ENCODE peak calls at places on chromosomes 11 and 22, in seven cellular contexts. One of them, this sample, is unnamed.

GRCh38 chr22:31019276-31019930 is 50.3 kb downstream of the TUG1 start:
- DNase-seq in neural crest cell: no peak
- DNase-seq in activated CD4-positive, alpha-beta T cell treated with anti-CD3 and anti-CD28 coated beads for 24 hours: no peak
- DNase-seq in SHP77 treated with DMSO at 0.1 percent for 48 hours: no peak
- DNase-seq in AG04450: no peak
- DNase-seq in foreskin melanocyte: no peak
- DNase-seq in substantia nigra: no peak
- DNase-seq in this sample: no peak

GRCh38 chr22:41382098-41382578 is 396 bp downstream of the TEF start:
- DNase-seq in activated CD4-positive, alpha-beta T cell treated with anti-CD3 and anti-CD28 coated beads for 24 hours: peak
- DNase-seq in substantia nigra: no peak
- DNase-seq in foreskin melanocyte: peak
- DNase-seq in AG04450: no peak
- DNase-seq in neural crest cell: peak
- DNase-seq in SHP77 treated with DMSO at 0.1 percent for 48 hours: no peak
- DNase-seq in this sample: no peak

GRCh38 chr11:47593492-47593933 is 698 bp downstream of the C1QTNF4 start:
- DNase-seq in substantia nigra: no peak
- DNase-seq in foreskin melanocyte: no peak
- DNase-seq in neural crest cell: no peak
- DNase-seq in AG04450: no peak
- DNase-seq in activated CD4-positive, alpha-beta T cell treated with anti-CD3 and anti-CD28 coated beads for 24 hours: no peak
- DNase-seq in SHP77 treated with DMSO at 0.1 percent for 48 hours: no peak
- DNase-seq in this sample: no peak

GRCh38 chr11:115197433-115197832 is 306.8 kb downstream of the CADM1 start:
- DNase-seq in neural crest cell: no peak
- DNase-seq in foreskin melanocyte: no peak
- DNase-seq in SHP77 treated with DMSO at 0.1 percent for 48 hours: no peak
- DNase-seq in substantia nigra: no peak
- DNase-seq in activated CD4-positive, alpha-beta T cell treated with anti-CD3 and anti-CD28 coated beads for 24 hours: no peak
- DNase-seq in AG04450: no peak
- DNase-seq in this sample: no peak

GRCh38 chr11:118214210-118214914 is 10.4 kb downstream of the JAML start:
- DNase-seq in substantia nigra: no peak
- DNase-seq in AG04450: no peak
- DNase-seq in foreskin melanocyte: no peak
- DNase-seq in neural crest cell: no peak
- DNase-seq in activated CD4-positive, alpha-beta T cell treated with anti-CD3 and anti-CD28 coated beads for 24 hours: no peak
- DNase-seq in SHP77 treated with DMSO at 0.1 percent for 48 hours: no peak
- DNase-seq in this sample: no peak

GRCh38 chr11:118980191-118980881 is 8.8 kb downstream of the FOXR1 start:
- DNase-seq in foreskin melanocyte: no peak
- DNase-seq in activated CD4-positive, alpha-beta T cell treated with anti-CD3 and anti-CD28 coated beads for 24 hours: no peak
- DNase-seq in SHP77 treated with DMSO at 0.1 percent for 48 hours: no peak
- DNase-seq in neural crest cell: no peak
- DNase-seq in AG04450: no peak
- DNase-seq in substantia nigra: no peak
- DNase-seq in this sample: no peak

GRCh38 chr11:69654660-69655478 is 13.9 kb downstream of the CCND1 start:
- DNase-seq in foreskin melanocyte: no peak
- DNase-seq in neural crest cell: no peak
- DNase-seq in substantia nigra: no peak
- DNase-seq in AG04450: no peak
- DNase-seq in SHP77 treated with DMSO at 0.1 percent for 48 hours: peak
- DNase-seq in activated CD4-positive, alpha-beta T cell treated with anti-CD3 and anti-CD28 coated beads for 24 hours: no peak
- DNase-seq in this sample: no peak

GRCh38 chr11:17703951-17704350 is 15.4 kb upstream of the MYOD1 start:
- DNase-seq in activated CD4-positive, alpha-beta T cell treated with anti-CD3 and anti-CD28 coated beads for 24 hours: no peak
- DNase-seq in neural crest cell: no peak
- DNase-seq in substantia nigra: no peak
- DNase-seq in AG04450: no peak
- DNase-seq in foreskin melanocyte: no peak
- DNase-seq in SHP77 treated with DMSO at 0.1 percent for 48 hours: no peak
- DNase-seq in this sample: no peak

GRCh38 chr11:134569195-134569594 is 157.2 kb upstream of the B3GAT1 start:
- DNase-seq in AG04450: no peak
- DNase-seq in foreskin melanocyte: no peak
- DNase-seq in SHP77 treated with DMSO at 0.1 percent for 48 hours: no peak
- DNase-seq in activated CD4-positive, alpha-beta T cell treated with anti-CD3 and anti-CD28 coated beads for 24 hours: no peak
- DNase-seq in substantia nigra: no peak
- DNase-seq in neural crest cell: no peak
- DNase-seq in this sample: no peak

GRCh38 chr11:35605691-35606090 is 12.6 kb upstream of the FJX1 start:
- DNase-seq in SHP77 treated with DMSO at 0.1 percent for 48 hours: peak
- DNase-seq in neural crest cell: no peak
- DNase-seq in activated CD4-positive, alpha-beta T cell treated with anti-CD3 and anti-CD28 coated beads for 24 hours: no peak
- DNase-seq in foreskin melanocyte: no peak
- DNase-seq in AG04450: no peak
- DNase-seq in substantia nigra: peak
- DNase-seq in this sample: no peak

GRCh38 chr22:32430352-32430751 is 18.3 kb upstream of the RTCB start:
- DNase-seq in AG04450: no peak
- DNase-seq in SHP77 treated with DMSO at 0.1 percent for 48 hours: no peak
- DNase-seq in activated CD4-positive, alpha-beta T cell treated with anti-CD3 and anti-CD28 coated beads for 24 hours: no peak
- DNase-seq in neural crest cell: no peak
- DNase-seq in substantia nigra: no peak
- DNase-seq in foreskin melanocyte: no peak
- DNase-seq in this sample: no peak

GRCh38 chr11:49303080-49303479 is 94.7 kb upstream of the FOLH1 start:
- DNase-seq in substantia nigra: no peak
- DNase-seq in AG04450: no peak
- DNase-seq in foreskin melanocyte: no peak
- DNase-seq in SHP77 treated with DMSO at 0.1 percent for 48 hours: no peak
- DNase-seq in activated CD4-positive, alpha-beta T cell treated with anti-CD3 and anti-CD28 coated beads for 24 hours: no peak
- DNase-seq in neural crest cell: no peak
- DNase-seq in this sample: no peak

GRCh38 chr11:120125005-120125404 is 12.9 kb downstream of the TRIM29 start:
- DNase-seq in neural crest cell: no peak
- DNase-seq in foreskin melanocyte: no peak
- DNase-seq in substantia nigra: no peak
- DNase-seq in AG04450: no peak
- DNase-seq in activated CD4-positive, alpha-beta T cell treated with anti-CD3 and anti-CD28 coated beads for 24 hours: no peak
- DNase-seq in SHP77 treated with DMSO at 0.1 percent for 48 hours: no peak
- DNase-seq in this sample: no peak

GRCh38 chr11:134800826-134801225 is 388.8 kb upstream of the B3GAT1 start:
- DNase-seq in activated CD4-positive, alpha-beta T cell treated with anti-CD3 and anti-CD28 coated beads for 24 hours: no peak
- DNase-seq in neural crest cell: no peak
- DNase-seq in foreskin melanocyte: no peak
- DNase-seq in SHP77 treated with DMSO at 0.1 percent for 48 hours: no peak
- DNase-seq in substantia nigra: no peak
- DNase-seq in AG04450: no peak
- DNase-seq in this sample: no peak

GRCh38 chr22:48897959-48898358 is 929.7 kb downstream of the BRD1 start:
- DNase-seq in foreskin melanocyte: no peak
- DNase-seq in AG04450: no peak
- DNase-seq in neural crest cell: no peak
- DNase-seq in activated CD4-positive, alpha-beta T cell treated with anti-CD3 and anti-CD28 coated beads for 24 hours: no peak
- DNase-seq in SHP77 treated with DMSO at 0.1 percent for 48 hours: no peak
- DNase-seq in substantia nigra: no peak
- DNase-seq in this sample: no peak

GRCh38 chr11:103920449-103920848 is 116.0 kb upstream of the DDI1 start:
- DNase-seq in substantia nigra: no peak
- DNase-seq in foreskin melanocyte: no peak
- DNase-seq in neural crest cell: no peak
- DNase-seq in AG04450: peak
- DNase-seq in activated CD4-positive, alpha-beta T cell treated with anti-CD3 and anti-CD28 coated beads for 24 hours: no peak
- DNase-seq in SHP77 treated with DMSO at 0.1 percent for 48 hours: no peak
- DNase-seq in this sample: no peak

GRCh38 chr11:93653080-93653479 is 8.4 kb upstream of the CEP295 start:
- DNase-seq in neural crest cell: no peak
- DNase-seq in activated CD4-positive, alpha-beta T cell treated with anti-CD3 and anti-CD28 coated beads for 24 hours: no peak
- DNase-seq in AG04450: no peak
- DNase-seq in SHP77 treated with DMSO at 0.1 percent for 48 hours: no peak
- DNase-seq in foreskin melanocyte: no peak
- DNase-seq in substantia nigra: no peak
- DNase-seq in this sample: no peak

GRCh38 chr11:4041731-4042391 is 52.7 kb upstream of the RRM1 start:
- DNase-seq in SHP77 treated with DMSO at 0.1 percent for 48 hours: no peak
- DNase-seq in substantia nigra: no peak
- DNase-seq in foreskin melanocyte: no peak
- DNase-seq in AG04450: no peak
- DNase-seq in neural crest cell: no peak
- DNase-seq in activated CD4-positive, alpha-beta T cell treated with anti-CD3 and anti-CD28 coated beads for 24 hours: no peak
- DNase-seq in this sample: no peak

GRCh38 chr22:37020192-37020479 is 594 bp downstream of the MPST start:
- DNase-seq in AG04450: no peak
- DNase-seq in neural crest cell: no peak
- DNase-seq in activated CD4-positive, alpha-beta T cell treated with anti-CD3 and anti-CD28 coated beads for 24 hours: no peak
- DNase-seq in substantia nigra: no peak
- DNase-seq in foreskin melanocyte: peak
- DNase-seq in SHP77 treated with DMSO at 0.1 percent for 48 hours: no peak
- DNase-seq in this sample: no peak

GRCh38 chr11:130636672-130637463 is 188.4 kb downstream of the ADAMTS15 start:
- DNase-seq in foreskin melanocyte: no peak
- DNase-seq in substantia nigra: no peak
- DNase-seq in AG04450: no peak
- DNase-seq in SHP77 treated with DMSO at 0.1 percent for 48 hours: peak
- DNase-seq in neural crest cell: no peak
- DNase-seq in activated CD4-positive, alpha-beta T cell treated with anti-CD3 and anti-CD28 coated beads for 24 hours: no peak
- DNase-seq in this sample: no peak

GRCh38 chr11:111933872-111934271 is 3.3 kb upstream of the DIXDC1 start:
- DNase-seq in AG04450: no peak
- DNase-seq in foreskin melanocyte: no peak
- DNase-seq in neural crest cell: no peak
- DNase-seq in substantia nigra: no peak
- DNase-seq in SHP77 treated with DMSO at 0.1 percent for 48 hours: no peak
- DNase-seq in activated CD4-positive, alpha-beta T cell treated with anti-CD3 and anti-CD28 coated beads for 24 hours: no peak
- DNase-seq in this sample: no peak

This sample was measured in NCI-H510A.